ENCODE peak calls at places on chromosome 20, in six cellular contexts. M is stimulated activated CD4-positive, alpha-beta T cell treated with anti-CD3 and anti-CD28 coated beads, Interleukin-2, amount 100 ng/mL, for 48 hours; T is AG20443; O is AG08395; N is GM13977; V is IMR-90. E is an unnamed sample.

GRCh38 chr20:61252601-61253263 is 671 bp downstream of the CDH4 start:
- DNase-seq in T (peak; percentile 73), V (peak; percentile 9), O (peak; percentile 45), N (no peak), M (no peak), E (peak; percentile 31)

GRCh38 chr20:38874460-38875169 is 51.6 kb upstream of the FAM83D start:
- DNase-seq in O (no peak), M (no peak), T (no peak), N (no peak), V (no peak), E (no peak)

GRCh38 chr20:63031251-63032014 is 24.7 kb upstream of the BHLHE23 start:
- DNase-seq in O (no peak), T (no peak), V (no peak), N (no peak), M (no peak), E (no peak)

GRCh38 chr20:33099842-33100538 is 20.5 kb downstream of the BPIFB4 start:
- DNase-seq in O (no peak), T (no peak), N (no peak), V (no peak), M (no peak), E (no peak)

GRCh38 chr20:13231031-13231752 is 10.1 kb downstream of the ISM1 start:
- DNase-seq in N (no peak), V (peak; percentile 28), O (peak; percentile 55), T (peak; percentile 56), M (peak; percentile 8), E (peak; percentile 25)

GRCh38 chr20:60249436-60249835 is 291.2 kb downstream of the CDH26 start:
- DNase-seq in O (peak; percentile 73), V (peak; percentile 98), M (no peak), T (peak; percentile 86), N (no peak), E (peak; percentile 97)

GRCh38 chr20:7332169-7332568 is 564.7 kb downstream of the BMP2 start:
- DNase-seq in M (no peak), V (no peak), T (no peak), O (no peak), N (no peak), E (no peak)

GRCh38 chr20:56574531-56575142 is 41.6 kb downstream of the FAM209B start:
- DNase-seq in T (no peak), V (no peak), N (no peak), O (no peak), M (no peak), E (peak; percentile 8)

GRCh38 chr20:39698706-39699211 is 736.6 kb downstream of the DHX35 start:
- DNase-seq in M (no peak), T (no peak), V (no peak), N (no peak), O (no peak), E (no peak)

GRCh38 chr20:47360489-47361267 is 4.2 kb upstream of the ZMYND8 start:
- DNase-seq in N (peak; percentile 44), O (peak; percentile 38), T (peak; percentile 60), V (peak; percentile 98), M (no peak), E (peak; percentile 95)

GRCh38 chr20:37072293-37073196 is 23.3 kb downstream of the RBL1 start:
- DNase-seq in O (no peak), V (no peak), T (no peak), M (no peak), N (no peak), E (no peak)

GRCh38 chr20:42855896-42856295 is 333.8 kb downstream of the PTPRT start:
- DNase-seq in M (no peak), N (no peak), T (no peak), V (no peak), O (no peak), E (no peak)

GRCh38 chr20:63538204-63539091 is 1.3 kb upstream of the PTK6 start:
- DNase-seq in N (no peak), V (peak; percentile 22), O (no peak), T (no peak), M (no peak), E (no peak)

GRCh38 chr20:22653641-22654040 is 69.3 kb upstream of the FOXA2 start:
- DNase-seq in N (no peak), O (no peak), T (no peak), M (no peak), V (no peak), E (no peak)

GRCh38 chr20:12058201-12058600 is 140.5 kb downstream of the BTBD3 start:
- DNase-seq in V (no peak), O (no peak), M (no peak), N (no peak), T (no peak), E (no peak)

GRCh38 chr20:51767018-51767866 is 948 bp downstream of the ATP9A start:
- DNase-seq in N (peak; percentile 64), M (peak; percentile 25), V (no peak), O (peak; percentile 33), T (peak; percentile 64), E (peak; percentile 51)

GRCh38 chr20:40471261-40471629 is 217.8 kb downstream of the MAFB start:
- DNase-seq in V (no peak), T (no peak), O (no peak), N (no peak), M (no peak), E (no peak)

GRCh38 chr20:25076731-25077609 is 5.0 kb downstream of the VSX1 start:
- DNase-seq in O (peak; percentile 46), T (peak; percentile 58), M (no peak), N (peak; percentile 63), V (peak; percentile 1), E (no peak)

GRCh38 chr20:32780749-32781402 is 18.7 kb downstream of the DNMT3B start:
- DNase-seq in N (no peak), T (no peak), V (no peak), O (no peak), M (no peak), E (no peak)

GRCh38 chr20:2873747-2874041 is 413 bp downstream of the PTPRA start:
- DNase-seq in M (peak; percentile 28), T (no peak), O (no peak), V (peak; percentile 28), N (peak; percentile 73), E (peak; percentile 31)

GRCh38 chr20:34553366-34553867 is 5.1 kb upstream of the MAP1LC3A start:
- DNase-seq in M (no peak), O (no peak), V (no peak), N (no peak), T (no peak), E (peak; percentile 67)

GRCh38 chr20:24676978-24677370 is 207.5 kb downstream of the SYNDIG1 start:
- DNase-seq in O (no peak), V (no peak), T (no peak), M (no peak), N (no peak), E (no peak)

GRCh38 chr20:19252670-19253120 is 40.3 kb downstream of the SLC24A3 start:
- DNase-seq in N (no peak), M (no peak), O (peak; percentile 15), T (no peak), V (no peak), E (no peak)

GRCh38 chr20:48892849-48893352 is 28.6 kb upstream of the ARFGEF2 start:
- DNase-seq in N (no peak), T (no peak), V (no peak), O (no peak), M (no peak), E (peak; percentile 28)

GRCh38 chr20:32581839-32582658 is 3.1 kb downstream of the NOL4L start:
- DNase-seq in O (no peak), N (no peak), M (no peak), T (no peak), V (no peak), E (no peak)

GRCh38 chr20:2820084-2820895 is 4.1 kb downstream of the TMEM239 start:
- DNase-seq in O (no peak), N (no peak), V (peak; percentile 84), T (no peak), M (no peak), E (no peak)

GRCh38 chr20:10125757-10126156 is 91.0 kb downstream of the ANKEF1 start:
- DNase-seq in O (no peak), V (peak; percentile 21), T (no peak), N (no peak), M (no peak), E (no peak)

GRCh38 chr20:43938932-43939761 is 24.5 kb downstream of the TOX2 start:
- DNase-seq in O (peak; percentile 95), V (peak; percentile 100), M (no peak), N (no peak), T (peak; percentile 93), E (peak; percentile 96)

GRCh38 chr20:2698912-2699311 is 6.3 kb downstream of the EBF4 start:
- DNase-seq in V (no peak), N (no peak), T (no peak), O (no peak), M (no peak), E (no peak)